ENCODE peak calls at places on chromosomes 3 and 15, in four cellular contexts. I is IMR-90, Q is neuronal stem cell, Y is H1. G is an unnamed sample.

GRCh38 chr15:64749167-64749566 is 26.2 kb downstream of the RBPMS2 start:
- DNase-seq in I (peak), Q (no peak), Y (no peak), G (no peak)

GRCh38 chr15:68817304-68818087 is 3.2 kb downstream of the ANP32A start:
- DNase-seq in I (peak), Q (peak), Y (peak), G (peak)

GRCh38 chr15:62413147-62413546 is 248.1 kb upstream of the C2CD4B start:
- DNase-seq in I (no peak), Q (no peak), Y (no peak), G (no peak)

GRCh38 chr3:32405711-32406323 is 14.2 kb downstream of the CMTM7 start:
- DNase-seq in I (no peak), Q (no peak), Y (no peak), G (no peak)

GRCh38 chr3:197345381-197345780 is 47.0 kb upstream of the DLG1 start:
- DNase-seq in I (no peak), Q (no peak), Y (no peak), G (no peak)

GRCh38 chr15:57604502-57604901 is 12.8 kb downstream of the MYZAP start:
- DNase-seq in I (no peak), Q (no peak), Y (no peak), G (no peak)

GRCh38 chr3:60182697-60183096 is 1068.6 kb downstream of the FHIT start:
- DNase-seq in I (no peak), Q (no peak), Y (no peak), G (no peak)

GRCh38 chr3:5035692-5036535 is 56.7 kb downstream of the BHLHE40 start:
- DNase-seq in I (no peak), Q (no peak), Y (no peak), G (no peak)

GRCh38 chr15:44536298-44536961 is 517 bp upstream of the EIF3J start:
- DNase-seq in I (peak), Q (peak), Y (peak), G (peak)

GRCh38 chr3:4978966-4979400 is 254 bp upstream of the BHLHE40 start:
- DNase-seq in I (peak), Q (no peak), Y (no peak), G (peak)

GRCh38 chr15:64247906-64248541 is 85.2 kb upstream of the PPIB start:
- DNase-seq in I (peak), Q (peak), Y (no peak), G (peak)

GRCh38 chr15:99409097-99409473 is 156.7 kb upstream of the MEF2A start:
- DNase-seq in I (peak), Q (no peak), Y (peak), G (peak)

GRCh38 chr3:197540961-197541377 is 14.8 kb downstream of the BDH1 start:
- DNase-seq in I (no peak), Q (no peak), Y (peak), G (peak)

GRCh38 chr3:186075489-186075888 is 33.4 kb downstream of the ETV5 start:
- DNase-seq in I (no peak), Q (no peak), Y (no peak), G (no peak)

GRCh38 chr3:354433-354832 is 157.9 kb downstream of the CHL1 start:
- DNase-seq in I (peak), Q (peak), Y (peak), G (peak)

GRCh38 chr3:29240887-29241286 is 40.0 kb upstream of the RBMS3 start:
- DNase-seq in I (no peak), Q (no peak), Y (no peak), G (no peak)

GRCh38 chr3:30458376-30458775 is 148.0 kb upstream of the TGFBR2 start:
- DNase-seq in I (no peak), Q (no peak), Y (no peak), G (no peak)

GRCh38 chr15:56619881-56620280 is 113.4 kb downstream of the ZNF280D start:
- DNase-seq in I (no peak), Q (no peak), Y (no peak), G (no peak)

DNA sequence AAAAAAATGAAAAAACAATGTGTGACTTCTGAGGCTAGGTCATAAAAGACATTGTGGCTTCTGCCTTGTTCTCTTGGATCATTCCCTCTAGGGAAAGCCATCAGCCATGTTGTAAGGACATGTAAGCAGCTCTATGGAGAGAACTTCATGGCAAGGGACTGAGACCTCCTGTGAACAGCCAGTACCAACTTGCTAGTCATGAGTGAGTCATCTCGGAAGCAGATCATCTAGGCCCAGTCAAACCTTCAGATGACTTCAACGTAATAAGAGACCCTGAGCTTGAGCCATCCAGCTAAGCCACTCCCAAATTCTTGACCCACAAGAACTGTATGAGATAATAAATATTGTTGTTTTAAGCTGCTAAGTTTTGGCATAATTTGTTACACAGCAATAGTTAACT is 4.9 kb downstream of the MON1A start:
- DNase-seq in I (peak), Q (no peak), Y (no peak), G (peak)
- H4K8ac ChIP-seq in I (peak), Q (no peak), Y (no peak), G (no peak)

GRCh38 chr15:80982205-80982604 is 7.4 kb downstream of the MESD start:
- DNase-seq in I (no peak), Q (no peak), Y (no peak), G (no peak)

GRCh38 chr15:80985976-80986375 is 3.6 kb downstream of the MESD start:
- DNase-seq in I (no peak), Q (no peak), Y (no peak), G (no peak)

GRCh38 chr15:80986487-80986886 is 3.1 kb downstream of the MESD start:
- DNase-seq in I (no peak), Q (no peak), Y (no peak), G (no peak)

GRCh38 chr15:80982839-80983238 is 6.8 kb downstream of the MESD start:
- DNase-seq in I (no peak), Q (no peak), Y (no peak), G (no peak)

DNA sequence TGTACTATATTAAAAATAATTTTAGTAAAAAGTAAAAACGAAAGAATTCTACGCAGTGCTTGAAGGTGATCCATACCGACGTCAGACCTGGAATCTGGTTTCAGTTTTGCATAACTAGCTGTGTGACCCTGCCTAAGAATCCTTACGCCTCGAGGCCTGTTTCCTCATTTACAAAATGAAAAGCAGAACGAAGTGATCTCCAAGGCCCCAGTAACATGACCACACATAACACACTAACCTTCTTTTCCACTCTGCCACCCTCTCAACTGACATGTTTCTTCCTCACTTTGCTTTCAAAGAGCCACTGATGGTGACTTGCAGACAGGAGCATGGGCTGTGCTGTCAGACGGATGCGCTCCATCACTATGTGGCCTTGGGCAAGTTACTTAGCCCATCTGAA is 4.8 kb downstream of the MESD start:
- DNase-seq in I (no peak), Q (no peak), Y (no peak), G (no peak)
- H3K4me2 ChIP-seq in I (no peak), Q (no peak), Y (no peak), G (no peak)

GRCh38 chr3:52531636-52532516 is 1.8 kb downstream of the NT5DC2 start:
- DNase-seq in I (no peak), Q (no peak), Y (no peak), G (no peak)
- H4K8ac ChIP-seq in I (peak), Q (no peak), Y (peak), G (no peak)

GRCh38 chr3:121488628-121489027 is 57.2 kb downstream of the POLQ start:
- DNase-seq in I (no peak), Q (no peak), Y (no peak), G (peak)

GRCh38 chr3:121477589-121477988 is 68.2 kb downstream of the POLQ start:
- DNase-seq in I (peak), Q (no peak), Y (no peak), G (peak)

GRCh38 chr3:121481116-121481895 is 64.5 kb downstream of the POLQ start:
- DNase-seq in I (peak), Q (no peak), Y (no peak), G (no peak)

GRCh38 chr3:121482651-121483050 is 63.1 kb downstream of the POLQ start:
- DNase-seq in I (peak), Q (no peak), Y (no peak), G (no peak)

DNA sequence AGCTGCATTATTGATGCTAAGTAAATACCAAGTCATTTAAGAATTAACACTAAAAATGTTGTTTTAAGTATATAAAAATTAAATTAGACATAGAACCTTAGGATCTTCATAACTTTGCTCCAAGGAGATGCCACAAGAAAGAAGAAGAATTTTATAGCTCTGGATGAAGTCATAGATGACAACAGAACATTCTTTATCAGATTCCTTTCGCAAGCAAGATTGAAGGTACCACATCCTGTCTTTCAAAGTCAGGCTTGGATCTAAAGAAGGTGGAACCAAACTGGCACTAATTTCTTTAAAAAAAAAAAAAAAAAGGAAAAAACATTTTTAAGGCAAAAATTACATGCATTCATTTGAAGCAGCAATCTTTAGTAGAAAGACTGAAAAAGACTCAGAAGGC is 62.5 kb downstream of the POLQ start:
- DNase-seq in I (peak), Q (no peak), Y (no peak), G (peak)
- H3K4me2 ChIP-seq in I (no peak), Q (no peak), Y (no peak), G (no peak)

DNA sequence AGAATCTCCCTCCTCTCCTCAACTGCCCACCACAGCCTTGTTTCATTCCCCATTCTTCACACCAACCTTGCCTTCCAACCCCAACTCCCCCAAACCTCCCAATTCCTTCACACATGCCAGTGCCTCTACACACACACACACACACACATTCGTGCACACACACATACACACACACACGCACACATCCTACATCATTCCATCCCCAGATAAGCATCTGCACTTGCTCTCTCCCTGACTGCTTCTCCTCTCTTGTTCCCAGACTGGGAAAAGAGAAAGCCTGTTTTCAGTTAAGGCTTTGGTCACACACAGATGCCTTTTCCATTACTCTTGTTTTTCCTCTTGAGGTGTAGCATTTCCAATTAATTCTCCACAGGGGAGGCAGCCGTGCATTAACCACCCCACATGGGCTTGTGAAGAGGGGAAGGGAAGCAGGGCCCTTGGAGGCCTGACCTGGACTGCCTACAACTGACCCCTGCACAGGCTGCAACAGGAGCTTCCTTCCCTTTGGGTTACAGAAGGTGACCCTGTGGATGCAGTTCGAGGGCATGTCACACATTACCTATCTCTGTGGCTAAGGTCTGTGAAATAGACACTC is 32.0 kb upstream of the BOC start:
- DNase-seq in I (no peak), Q (no peak), Y (no peak), G (no peak)
- H4K8ac ChIP-seq in I (no peak), Q (no peak), Y (no peak), G (no peak)

DNA sequence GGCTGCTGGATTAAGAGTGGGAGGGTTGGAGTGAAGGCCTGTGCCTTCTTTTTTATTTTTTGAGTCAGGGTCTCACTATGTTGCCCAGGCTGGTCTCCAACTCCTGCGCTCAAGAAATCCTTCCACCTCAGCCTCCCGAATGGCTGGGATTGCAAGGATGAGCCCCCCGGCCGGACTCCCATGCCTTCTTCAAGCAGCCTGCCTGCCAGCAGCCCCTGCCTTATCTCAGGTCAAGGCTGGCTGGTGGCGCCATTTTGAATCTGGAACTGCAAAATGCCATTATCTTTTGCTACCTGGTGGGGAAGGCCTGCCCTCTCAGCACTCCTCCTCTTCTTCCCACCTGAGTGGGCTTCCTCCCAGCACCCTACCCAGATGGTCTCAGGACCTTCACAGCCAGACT is 7.9 kb upstream of the FLNB start:
- DNase-seq in I (no peak), Q (no peak), Y (no peak), G (no peak)
- H3K4me2 ChIP-seq in I (no peak), Q (no peak), Y (no peak), G (no peak)

DNA sequence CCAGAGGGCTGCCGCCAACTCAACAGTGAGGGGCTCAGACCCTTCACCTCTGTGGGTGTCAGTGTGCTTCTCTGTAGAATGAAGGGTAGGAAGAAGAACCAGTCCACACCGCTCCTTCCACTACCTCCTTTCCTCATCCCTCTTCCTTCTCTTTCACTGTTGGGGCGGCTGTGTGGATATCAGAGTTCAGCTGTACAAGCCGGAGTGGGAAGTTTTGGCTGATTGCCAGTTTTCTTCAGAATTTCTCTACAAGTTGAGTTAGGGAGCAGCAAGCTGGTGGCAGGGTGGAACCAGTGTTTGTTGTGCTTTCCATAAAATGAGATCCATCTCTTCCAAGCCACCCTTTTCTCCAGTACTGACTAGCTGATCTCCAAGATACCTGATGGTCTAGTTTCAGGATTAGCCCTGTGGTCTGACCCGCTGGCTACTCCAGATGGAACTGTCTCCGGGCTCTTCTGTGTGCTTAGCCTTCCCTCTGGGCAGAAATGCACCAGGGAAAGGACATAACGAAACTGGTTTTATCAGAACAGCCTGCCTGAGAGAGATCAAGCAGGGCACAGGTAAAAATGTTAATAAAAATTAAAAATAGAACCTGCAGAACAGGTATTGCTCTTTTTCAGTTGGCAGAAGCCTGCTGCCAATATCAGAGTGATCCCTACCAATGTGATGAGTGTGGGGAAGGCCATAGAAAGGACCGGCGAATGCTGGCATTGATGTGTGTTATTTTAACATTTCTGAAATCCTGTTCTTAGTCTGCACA is 169.9 kb upstream of the TSC22D2 start:
- DNase-seq in I (no peak), Q (no peak), Y (no peak), G (no peak)
- H4K8ac ChIP-seq in I (peak), Q (no peak), Y (no peak), G (no peak)

G was measured in mesendoderm.